ENCODE peak calls at places on chromosomes 6 and 20, in nine cellular contexts. A, B, S, H, E, J, O, Q and F are unnamed samples.

GRCh38 chr6:19723533-19723932 is 113.6 kb upstream of the ID4 start:
- DNase-seq in H (peak; percentile 2), O (no peak), A (peak; percentile 87), J (no peak), E (no peak), S (no peak), B (no peak), Q (no peak), F (no peak)

GRCh38 chr20:10596726-10597125 is 77.1 kb downstream of the JAG1 start:
- DNase-seq in A (peak; percentile 75), Q (no peak), O (no peak), H (peak; percentile 45), S (no peak), J (no peak), B (no peak), E (no peak), F (no peak)

GRCh38 chr6:109079981-109080380 is 14.7 kb downstream of the SESN1 start:
- DNase-seq in S (no peak), H (no peak), A (no peak), Q (peak; percentile 82), E (no peak), O (no peak), B (peak; percentile 64), J (peak; percentile 53), F (no peak)

GRCh38 chr6:146598785-146599405 is at the start of gene ADGB:
- DNase-seq in O (no peak), S (peak; percentile 36), A (peak; percentile 40), Q (no peak), J (peak; percentile 78), H (peak; percentile 55), B (peak; percentile 5), E (peak; percentile 38), F (no peak)

GRCh38 chr6:167153523-167153959 is 4.2 kb downstream of the GPR31 start:
- DNase-seq in H (peak; percentile 8), E (no peak), J (no peak), B (no peak), S (no peak), A (peak; percentile 27), O (no peak), Q (no peak), F (peak; percentile 76)

GRCh38 chr6:140043357-140043756 is 668.9 kb upstream of the CITED2 start:
- DNase-seq in S (no peak), J (no peak), Q (no peak), O (no peak), A (peak; percentile 92), E (peak; percentile 13), B (no peak), H (peak; percentile 87), F (no peak)

GRCh38 chr20:63275825-63276224 is 3.2 kb downstream of the ARFGAP1 start:
- DNase-seq in H (no peak), Q (no peak), E (no peak), A (no peak), S (no peak), J (no peak), O (no peak), B (no peak), F (no peak)

GRCh38 chr6:44053106-44053756 is 74.0 kb downstream of the MRPL14 start:
- DNase-seq in Q (no peak), H (no peak), E (no peak), B (no peak), S (no peak), O (no peak), A (no peak), J (peak; percentile 44), F (no peak)

GRCh38 chr6:128032047-128032446 is 131.2 kb upstream of the THEMIS start:
- DNase-seq in O (no peak), S (no peak), J (no peak), B (no peak), E (no peak), Q (no peak), H (no peak), A (no peak), F (no peak)

GRCh38 chr6:46378882-46379405 is 112.3 kb downstream of the RCAN2 start:
- DNase-seq in E (no peak), H (no peak), A (no peak), B (no peak), J (no peak), S (no peak), O (peak; percentile 34), Q (no peak), F (no peak)

DNA sequence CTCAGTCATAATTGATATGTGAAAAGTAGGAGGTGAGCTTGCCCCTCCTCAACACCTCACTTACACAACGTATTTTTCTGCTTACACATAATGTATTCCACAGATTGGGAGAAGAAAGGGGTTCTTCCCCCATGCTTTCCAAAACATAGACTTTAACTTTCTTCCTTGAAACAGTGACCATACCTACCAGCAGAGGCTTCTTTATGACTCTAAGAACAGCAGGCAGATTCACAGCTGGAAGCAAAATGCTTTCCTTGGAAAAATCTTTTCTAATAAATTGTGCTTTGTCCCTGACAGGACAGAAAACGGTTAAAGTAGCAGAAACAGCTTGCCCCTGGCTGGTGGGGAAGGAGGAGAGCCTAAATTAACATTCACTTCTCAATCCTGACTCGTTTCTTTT is 629.1 kb upstream of the IMPG1 start:
- DNase-seq in O (no peak), E (no peak), S (no peak), A (no peak), Q (no peak), B (no peak), H (no peak), J (no peak), F (no peak)
- TF ChIP-seq CTCF in O (no peak), E (no peak), S (no peak), A (peak; percentile 7), Q (no peak), B (no peak), H (no peak), J (no peak), F (no peak)

GRCh38 chr20:37956099-37956498 is 53.2 kb downstream of the VSTM2L start:
- DNase-seq in O (no peak), S (no peak), E (no peak), Q (no peak), H (no peak), A (peak; percentile 20), B (no peak), J (no peak), F (no peak)
- TF ChIP-seq CTCF in O (no peak), S (no peak), E (no peak), Q (no peak), H (no peak), A (no peak), B (no peak), J (no peak), F (no peak)

DNA sequence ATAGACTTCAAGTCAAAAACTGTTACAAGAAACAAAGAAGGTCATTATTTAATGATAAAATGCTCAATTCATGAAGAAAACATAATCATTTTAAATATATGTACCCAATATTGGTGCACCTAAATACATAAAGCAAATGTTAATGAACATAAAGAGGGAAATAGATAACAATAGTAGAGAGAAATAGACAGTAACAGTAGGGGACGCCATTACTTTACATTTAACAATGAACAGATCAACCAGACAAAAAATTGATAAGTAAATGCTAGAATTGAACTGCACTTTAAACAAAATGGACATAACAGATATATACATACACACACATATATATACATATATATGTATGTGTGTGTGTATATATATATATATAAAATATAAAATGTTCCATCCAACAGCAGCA is 37.4 kb downstream of the IL22RA2 start:
- DNase-seq in S (no peak), J (no peak), H (no peak), A (no peak), Q (no peak), O (no peak), E (no peak), B (no peak), F (no peak)
- TF ChIP-seq CTCF in S (no peak), J (peak; percentile 10), H (peak; percentile 39), A (peak; percentile 27), Q (no peak), O (no peak), E (peak; percentile 56), B (no peak), F (no peak)

DNA sequence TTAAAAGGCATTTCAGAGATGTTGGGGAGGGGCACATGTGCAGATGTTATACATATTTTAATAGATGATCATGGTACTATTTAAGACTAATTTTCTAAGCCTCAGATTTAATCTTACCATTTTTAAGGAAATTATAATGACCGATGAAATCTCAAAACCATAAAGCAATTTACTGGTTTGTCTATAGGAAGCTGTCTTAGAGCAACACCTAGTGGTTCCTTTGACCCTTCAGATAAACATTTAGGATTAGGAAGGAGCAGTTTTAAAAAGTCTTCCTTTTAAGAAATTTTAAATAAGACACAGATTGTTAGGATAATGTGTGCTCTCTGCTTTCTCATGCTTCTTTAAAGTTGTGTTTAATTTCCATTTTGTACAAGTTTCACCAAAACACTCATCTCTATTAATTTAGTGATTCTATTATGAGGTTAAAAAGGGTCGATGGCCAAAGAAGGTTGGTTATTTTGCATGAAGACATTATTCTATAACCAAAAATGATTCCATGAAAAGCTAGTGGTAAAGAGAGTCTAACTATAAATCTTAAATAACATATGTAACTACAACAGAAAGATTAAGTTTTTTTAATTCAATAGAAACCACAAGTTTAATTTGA is 376.4 kb downstream of the HACE1 start:
- DNase-seq in B (no peak), Q (no peak), E (no peak), A (peak; percentile 4), O (no peak), S (no peak), H (peak; percentile 5), J (no peak), F (no peak)
- TF ChIP-seq CTCF in B (no peak), Q (no peak), E (peak; percentile 71), A (peak; percentile 34), O (no peak), S (no peak), H (peak; percentile 22), J (no peak), F (no peak)

GRCh38 chr20:40547492-40548129 is 141.4 kb downstream of the MAFB start:
- DNase-seq in B (no peak), H (no peak), Q (no peak), J (no peak), E (no peak), A (no peak), S (no peak), O (no peak), F (no peak)

GRCh38 chr20:40545478-40545877 is 143.6 kb downstream of the MAFB start:
- DNase-seq in Q (no peak), E (no peak), O (no peak), J (no peak), H (no peak), A (no peak), S (no peak), B (no peak), F (no peak)

GRCh38 chr20:40551125-40551530 is 137.9 kb downstream of the MAFB start:
- DNase-seq in H (no peak), A (no peak), O (no peak), Q (no peak), S (no peak), E (no peak), B (no peak), J (peak; percentile 72), F (no peak)
- TF ChIP-seq CTCF in H (no peak), A (no peak), O (no peak), Q (no peak), S (no peak), E (no peak), B (no peak), J (no peak), F (no peak)

GRCh38 chr6:80335061-80335660 is 228.7 kb downstream of the BCKDHB start:
- DNase-seq in B (no peak), E (no peak), H (no peak), Q (no peak), O (no peak), S (no peak), A (no peak), J (no peak), F (no peak)
- TF ChIP-seq CTCF in B (no peak), E (no peak), H (no peak), Q (no peak), O (no peak), S (no peak), A (no peak), J (no peak), F (no peak)

GRCh38 chr6:151370509-151371078 is 20.8 kb downstream of the ZBTB2 start:
- DNase-seq in B (no peak), J (no peak), O (no peak), A (no peak), Q (no peak), E (no peak), S (no peak), H (no peak), F (no peak)
- TF ChIP-seq CTCF in B (no peak), J (no peak), O (no peak), A (no peak), Q (no peak), E (no peak), S (no peak), H (no peak), F (no peak)